ENCODE peak calls at places on chromosomes 2 and 18, in four cellular contexts. Y, P, F and O are unnamed samples.

GRCh38 chr2:188678921-188679320 is 295.3 kb upstream of the COL3A1 start:
- DNase-seq in Y (no peak), P (no peak), F (no peak), O (no peak)

GRCh38 chr2:5911801-5912200 is 219.6 kb downstream of the SOX11 start:
- DNase-seq in F (no peak), P (no peak), Y (no peak), O (no peak)

GRCh38 chr2:222751238-222751637 is 79.8 kb downstream of the MOGAT1 start:
- DNase-seq in F (no peak), Y (no peak), P (no peak), O (no peak)

GRCh38 chr2:24919100-24919976 is 699 bp downstream of the ADCY3 start:
- DNase-seq in F (no peak), P (peak), Y (no peak), O (no peak)

GRCh38 chr18:34932363-34932762 is 108.8 kb upstream of the MAPRE2 start:
- DNase-seq in F (no peak), Y (no peak), P (no peak), O (no peak)

GRCh38 chr2:74474899-74475298 is 2.4 kb upstream of the MRPL53 start:
- DNase-seq in Y (no peak), F (no peak), P (no peak), O (no peak)

GRCh38 chr18:36536426-36536825 is 238.9 kb downstream of the FHOD3 start:
- DNase-seq in Y (no peak), P (no peak), F (no peak), O (no peak)

GRCh38 chr2:147416099-147416498 is 428.7 kb upstream of the ACVR2A start:
- DNase-seq in Y (no peak), F (peak), P (no peak), O (no peak)

GRCh38 chr2:199111461-199111860 is 346.3 kb downstream of the SATB2 start:
- DNase-seq in P (no peak), Y (no peak), F (no peak), O (no peak)

GRCh38 chr2:85698184-85698879 is 4.2 kb downstream of the GNLY start:
- DNase-seq in P (no peak), F (no peak), Y (no peak), O (no peak)

GRCh38 chr18:69469444-69469919 is 68.8 kb downstream of the DOK6 start:
- DNase-seq in F (no peak), P (peak), Y (peak), O (peak)

GRCh38 chr2:198098918-198099317 is 294.5 kb downstream of the PLCL1 start:
- DNase-seq in Y (no peak), P (peak), F (no peak), O (no peak)

GRCh38 chr18:64115906-64116305 is 33.0 kb downstream of the LINC00305 start:
- DNase-seq in P (no peak), Y (no peak), F (no peak), O (no peak)

GRCh38 chr2:110869472-110870446 is 137.4 kb downstream of the ACOXL start:
- DNase-seq in Y (peak), P (no peak), F (no peak), O (no peak)

GRCh38 chr2:146415291-146415690 is 1429.5 kb upstream of the ACVR2A start:
- DNase-seq in Y (no peak), F (no peak), P (no peak), O (no peak)

GRCh38 chr2:235026649-235027557 is 75.1 kb downstream of the SH3BP4 start:
- DNase-seq in Y (peak), P (no peak), F (no peak), O (no peak)

GRCh38 chr2:104758199-104758620 is 95.7 kb upstream of the POU3F3 start:
- DNase-seq in F (no peak), Y (no peak), P (no peak), O (no peak)

GRCh38 chr2:42132066-42132965 is 36.8 kb upstream of the EML4 start:
- DNase-seq in F (no peak), Y (no peak), P (no peak), O (peak)

GRCh38 chr2:25788457-25788856 is 89.8 kb downstream of the ASXL2 start:
- DNase-seq in Y (no peak), P (no peak), F (no peak), O (no peak)

GRCh38 chr2:33791625-33792024 is 192.5 kb upstream of the FAM98A start:
- DNase-seq in Y (no peak), P (no peak), F (no peak), O (no peak)

GRCh38 chr2:19525313-19525712 is 166.9 kb upstream of the OSR1 start:
- DNase-seq in F (no peak), P (no peak), Y (no peak), O (no peak)

GRCh38 chr2:241880311-241881073 is 11.0 kb downstream of the RTP5 start:
- DNase-seq in F (no peak), Y (no peak), P (no peak), O (no peak)

GRCh38 chr18:58541789-58542425 is 87.0 kb downstream of the ALPK2 start:
- DNase-seq in F (peak), P (no peak), Y (peak), O (peak)

GRCh38 chr2:20611077-20611843 is 39.6 kb downstream of the HS1BP3 start:
- DNase-seq in Y (no peak), P (peak), F (peak), O (no peak)

GRCh38 chr2:176056411-176056810 is 27.4 kb downstream of the EVX2 start:
- DNase-seq in Y (no peak), F (no peak), P (no peak), O (no peak)

GRCh38 chr18:28065031-28065792 is 111.7 kb downstream of the CDH2 start:
- DNase-seq in F (peak), P (no peak), Y (no peak), O (no peak)

GRCh38 chr2:56871641-56872040 is 687.9 kb downstream of the CCDC85A start:
- DNase-seq in F (no peak), P (no peak), Y (no peak), O (no peak)

GRCh38 chr18:22625406-22625805 is 207.7 kb upstream of the CTAGE1 start:
- DNase-seq in P (no peak), Y (no peak), F (no peak), O (no peak)

GRCh38 chr18:37320320-37320719 is 245.3 kb downstream of the CELF4 start:
- DNase-seq in F (no peak), Y (no peak), P (no peak), O (no peak)

GRCh38 chr2:12719400-12720104 is 2.8 kb downstream of the TRIB2 start:
- DNase-seq in F (no peak), P (no peak), Y (no peak), O (no peak)

GRCh38 chr2:46183426-46183825 is 113.8 kb upstream of the EPAS1 start:
- DNase-seq in Y (no peak), F (no peak), P (no peak), O (no peak)

GRCh38 chr2:183455056-183455455 is 330.8 kb downstream of the NUP35 start:
- DNase-seq in P (no peak), Y (no peak), F (no peak), O (no peak)

GRCh38 chr18:2971741-2972552 is 41.0 kb downstream of the LPIN2 start:
- DNase-seq in F (no peak), Y (no peak), P (no peak), O (no peak)

GRCh38 chr2:120433816-120434290 is 87.9 kb downstream of the INHBB start:
- DNase-seq in Y (no peak), F (no peak), P (no peak), O (no peak)

GRCh38 chr2:45777996-45778719 is 126.7 kb downstream of the PRKCE start:
- DNase-seq in P (no peak), F (no peak), Y (no peak), O (no peak)

GRCh38 chr2:9333591-9334171 is 89.6 kb downstream of the ITGB1BP1 start:
- DNase-seq in P (peak), F (peak), Y (peak), O (peak)

GRCh38 chr2:73291461-73292315 is 1.7 kb downstream of the EGR4 start:
- DNase-seq in Y (no peak), F (no peak), P (no peak), O (no peak)
- TF ChIP-seq SIN3A in Y (no peak), F (no peak), P (no peak), O (no peak)

GRCh38 chr18:31444142-31444541 is 3.4 kb upstream of the DSG3 start:
- DNase-seq in P (no peak), Y (no peak), F (no peak), O (no peak)

GRCh38 chr18:31450409-31450808 is 2.9 kb downstream of the DSG3 start:
- DNase-seq in Y (no peak), P (no peak), F (no peak), O (no peak)

GRCh38 chr18:31445908-31446307 is 1.6 kb upstream of the DSG3 start:
- DNase-seq in Y (no peak), F (no peak), P (no peak), O (no peak)

GRCh38 chr18:31446854-31447253 is 687 bp upstream of the DSG3 start:
- DNase-seq in F (no peak), P (no peak), Y (no peak), O (no peak)

DNA sequence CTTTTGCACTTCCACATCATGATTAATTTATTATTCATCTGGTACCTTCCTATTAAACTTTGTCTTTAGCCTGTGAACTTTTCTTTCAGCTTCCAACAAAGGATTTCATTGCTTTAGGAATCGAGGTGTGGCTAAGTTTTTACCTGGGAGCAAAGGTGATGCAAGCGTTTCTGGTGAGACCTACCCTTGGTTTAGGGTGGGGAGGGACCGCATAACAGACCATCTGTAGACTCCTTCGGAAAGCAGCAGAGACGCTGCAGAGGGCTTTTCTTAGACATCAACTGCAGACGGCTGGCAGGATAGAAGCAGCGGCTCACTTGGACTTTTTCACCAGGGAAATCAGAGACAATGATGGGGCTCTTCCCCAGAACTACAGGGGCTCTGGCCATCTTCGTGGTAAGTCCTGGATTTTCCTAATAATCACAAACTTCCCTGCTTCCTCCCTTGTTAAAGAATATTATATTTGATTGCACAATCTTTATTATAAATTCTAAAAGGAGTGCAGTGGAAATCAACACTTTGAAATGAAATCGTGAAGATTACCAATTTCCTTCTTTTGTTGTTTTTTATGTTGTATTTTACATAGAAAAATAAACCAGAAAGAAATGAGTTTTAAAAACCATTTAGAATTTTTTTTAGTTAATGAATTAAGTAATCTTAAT is at the start of gene DSG3:
- DNase-seq in P (no peak), Y (no peak), F (no peak), O (no peak)
- TF ChIP-seq CTCF in P (no peak), Y (no peak), F (no peak), O (no peak)

GRCh38 chr2:118062048-118062447 is 26.2 kb upstream of the INSIG2 start:
- DNase-seq in P (no peak), Y (no peak), F (no peak), O (no peak)
- TF ChIP-seq TCF7L2 in P (no peak), Y (no peak), F (no peak), O (no peak)

GRCh38 chr2:65062843-65063242 is 6.6 kb downstream of the CEP68 start:
- DNase-seq in P (peak), F (no peak), Y (no peak), O (no peak)
- TF ChIP-seq SIN3A in P (no peak), F (no peak), Y (no peak), O (no peak)

DNA sequence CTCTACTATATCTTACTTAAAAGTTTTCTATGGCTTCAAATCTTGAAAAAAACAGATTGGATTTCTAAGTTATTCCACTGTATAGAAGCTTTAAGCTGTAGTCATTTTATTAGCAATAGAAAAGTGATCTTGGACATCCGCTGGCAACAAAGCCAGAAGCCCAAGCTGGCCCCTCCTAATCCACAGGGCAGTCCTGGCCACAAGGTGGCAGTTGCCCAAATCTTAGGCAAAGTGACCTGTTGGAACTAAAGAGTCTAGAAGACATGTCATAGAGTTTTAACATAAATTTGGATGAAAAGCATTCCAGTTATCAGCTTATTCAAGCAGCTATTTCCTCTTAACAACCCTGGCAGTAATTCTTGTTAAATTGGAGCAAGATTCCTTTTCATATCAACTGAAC is 80.8 kb downstream of the SP3 start:
- DNase-seq in P (peak), Y (peak), F (peak), O (peak)
- TF ChIP-seq CTCF in P (peak), Y (peak), F (peak), O (peak)

GRCh38 chr18:10973579-10974260 is 175.6 kb downstream of the PIEZO2 start:
- DNase-seq in P (no peak), Y (no peak), F (no peak), O (peak)
- TF ChIP-seq TCF7L2 in P (no peak), Y (no peak), F (no peak), O (no peak)